ENCODE peak calls at places on chromosome 2, in six cellular contexts. F is psoas muscle, G is left ventricle myocardium inferior, M is right cardiac atrium, J is IMR-90, D is astrocyte. B is an unnamed sample.

GRCh38 chr2:33020883-33021282 is 74.1 kb downstream of the LTBP1 start:
- DNase-seq in F (no peak), M (no peak), D (no peak), J (no peak), G (no peak), B (no peak)

GRCh38 chr2:32931945-32932709 is 14.6 kb upstream of the LTBP1 start:
- DNase-seq in M (no peak), F (no peak), D (no peak), G (no peak), J (no peak), B (no peak)

GRCh38 chr2:177721815-177722552 is 329.4 kb downstream of the AGPS start:
- DNase-seq in G (no peak), F (no peak), D (no peak), J (no peak), M (no peak), B (no peak)

GRCh38 chr2:128368437-128369125 is 49.9 kb upstream of the HS6ST1 start:
- DNase-seq in G (no peak), F (peak; percentile 23), M (no peak), D (no peak), J (no peak), B (no peak)

GRCh38 chr2:70391988-70392387 is 90.1 kb upstream of the FAM136A start:
- DNase-seq in G (no peak), J (peak; percentile 19), M (no peak), D (no peak), F (no peak), B (no peak)

GRCh38 chr2:96879545-96880040 is 9.7 kb upstream of the SEMA4C start:
- DNase-seq in G (no peak), J (no peak), D (no peak), F (no peak), M (peak; percentile 46), B (no peak)

GRCh38 chr2:1993711-1994682 is 249.7 kb upstream of the PXDN start:
- DNase-seq in G (no peak), F (no peak), J (no peak), D (peak; percentile 86), M (no peak), B (no peak)

GRCh38 chr2:229784791-229785190 is 70.4 kb upstream of the DNER start:
- DNase-seq in M (no peak), G (no peak), F (no peak), J (peak; percentile 47), D (no peak), B (no peak)

GRCh38 chr2:23630961-23631360 is 246.0 kb downstream of the KLHL29 start:
- DNase-seq in M (no peak), D (no peak), G (no peak), J (no peak), F (peak; percentile 34), B (no peak)

GRCh38 chr2:46153996-46154753 is 143.0 kb upstream of the EPAS1 start:
- DNase-seq in G (no peak), D (no peak), J (no peak), F (no peak), M (no peak), B (no peak)

GRCh38 chr2:9122367-9122766 is 84.2 kb upstream of the ASAP2 start:
- DNase-seq in F (no peak), J (no peak), D (no peak), G (no peak), M (no peak), B (no peak)

GRCh38 chr2:106115250-106115649 is 78.9 kb downstream of the UXS1 start:
- DNase-seq in F (no peak), M (no peak), J (peak; percentile 77), D (peak; percentile 62), G (no peak), B (no peak)

GRCh38 chr2:65071499-65072180 is 15.4 kb downstream of the CEP68 start:
- DNase-seq in M (no peak), F (no peak), D (no peak), J (no peak), G (no peak), B (no peak)

GRCh38 chr2:19648583-19648982 is 253.2 kb downstream of the TTC32 start:
- DNase-seq in M (peak; percentile 60), D (peak; percentile 76), G (peak; percentile 49), J (peak; percentile 90), F (peak; percentile 60), B (no peak)

GRCh38 chr2:85822766-85823165 is 66.0 kb downstream of the ST3GAL5 start:
- DNase-seq in F (no peak), M (no peak), G (no peak), D (no peak), J (no peak), B (no peak)

GRCh38 chr2:233360771-233361176 is 6.5 kb downstream of the DGKD start:
- DNase-seq in J (no peak), G (no peak), D (no peak), M (no peak), F (no peak), B (no peak)

GRCh38 chr2:200765995-200766660 is 45.6 kb upstream of the BZW1 start:
- DNase-seq in F (peak; percentile 59), M (no peak), D (peak; percentile 68), J (peak; percentile 34), G (no peak), B (no peak)

GRCh38 chr2:12548906-12549305 is 167.8 kb upstream of the TRIB2 start:
- DNase-seq in F (no peak), D (no peak), J (no peak), M (no peak), G (no peak), B (no peak)

GRCh38 chr2:28342081-28342967 is 50.3 kb upstream of the FOSL2 start:
- DNase-seq in G (peak; percentile 62), D (peak; percentile 89), F (peak; percentile 82), J (peak; percentile 84), M (peak; percentile 86), B (peak; percentile 39)

GRCh38 chr2:210541280-210541902 is 15.0 kb upstream of the CPS1 start:
- DNase-seq in M (no peak), G (no peak), J (peak; percentile 12), F (no peak), D (no peak), B (no peak)

GRCh38 chr2:26043109-26043508 is 9.2 kb downstream of the RAB10 start:
- DNase-seq in J (no peak), D (no peak), F (no peak), G (no peak), M (no peak), B (no peak)

GRCh38 chr2:19676770-19677169 is 225.0 kb downstream of the TTC32 start:
- DNase-seq in J (no peak), M (no peak), F (no peak), G (no peak), D (no peak), B (no peak)

GRCh38 chr2:134137182-134137595 is 116.7 kb upstream of the MGAT5 start:
- DNase-seq in F (no peak), M (no peak), G (no peak), J (peak; percentile 55), D (peak; percentile 67), B (peak; percentile 66)

GRCh38 chr2:222730346-222731065 is 59.0 kb downstream of the MOGAT1 start:
- DNase-seq in J (no peak), D (no peak), M (no peak), F (no peak), G (no peak), B (no peak)

GRCh38 chr2:222732774-222733173 is 61.3 kb downstream of the MOGAT1 start:
- DNase-seq in F (no peak), M (no peak), D (no peak), G (no peak), J (no peak), B (no peak)

GRCh38 chr2:222728621-222729020 is 57.2 kb downstream of the MOGAT1 start:
- DNase-seq in G (no peak), F (no peak), M (no peak), J (no peak), D (no peak), B (no peak)

GRCh38 chr2:222733470-222733845 is 62.0 kb downstream of the MOGAT1 start:
- DNase-seq in M (no peak), D (no peak), G (no peak), J (no peak), F (no peak), B (no peak)

DNA sequence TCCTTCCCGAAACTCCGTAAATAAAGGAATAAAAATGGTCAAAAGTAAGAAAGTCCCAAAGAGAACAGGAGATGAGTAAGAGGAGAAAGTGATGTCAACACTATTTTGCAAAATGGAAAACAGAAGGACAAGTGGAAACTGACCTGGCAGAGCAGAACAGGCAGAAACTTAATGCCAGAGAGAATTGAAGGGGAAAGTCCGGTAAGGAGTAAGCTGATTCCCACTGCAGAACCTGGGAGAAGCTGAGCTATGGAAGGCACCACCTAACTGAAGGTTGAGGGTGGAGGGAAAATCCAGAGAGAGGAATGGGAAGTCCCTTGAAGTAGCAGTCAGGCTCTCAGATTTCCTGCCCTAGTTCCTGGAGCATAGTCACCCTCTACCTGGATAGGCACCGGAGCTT is 59.7 kb downstream of the MOGAT1 start:
- DNase-seq in G (no peak), F (no peak), J (peak; percentile 56), D (no peak), M (no peak), B (no peak)
- H3K27ac ChIP-seq in G (no peak overlapping the region), F (peak overlapping the region; percentile 59), J (no peak overlapping the region), D (no peak overlapping the region), M (no peak overlapping the region), B (no peak overlapping the region)

DNA sequence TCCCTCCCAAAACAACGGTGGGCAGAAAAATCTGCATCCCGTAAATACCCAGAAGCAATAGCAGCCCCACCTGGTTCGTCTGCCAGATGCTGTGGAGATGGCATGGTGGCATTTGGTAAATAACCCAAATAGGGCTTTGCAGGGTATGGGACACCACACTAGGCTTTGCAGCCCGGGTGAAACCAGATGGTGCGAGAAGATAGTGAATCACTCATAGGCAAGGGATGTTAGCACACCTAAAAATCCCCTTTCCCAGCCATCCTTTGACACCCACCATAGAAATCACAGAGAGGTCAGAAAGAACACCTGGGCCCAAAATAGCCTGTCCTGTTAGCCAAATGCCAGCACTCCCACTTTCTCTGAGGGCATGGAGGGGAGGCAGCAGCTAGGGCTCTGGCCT is 47.6 kb downstream of the BCL11A start:
- DNase-seq in J (no peak), F (no peak), G (no peak), M (no peak), D (no peak), B (no peak)
- H3K4me1 ChIP-seq in J (peaks cover 2% of the 10 kb centered on the region), F (no peaks in the 10 kb centered on the region), G (peaks cover 71% of the 10 kb centered on the region), M (peaks cover 6% of the 10 kb centered on the region), D (peaks cover 5% of the 10 kb centered on the region), B (no peaks in the 10 kb centered on the region)

DNA sequence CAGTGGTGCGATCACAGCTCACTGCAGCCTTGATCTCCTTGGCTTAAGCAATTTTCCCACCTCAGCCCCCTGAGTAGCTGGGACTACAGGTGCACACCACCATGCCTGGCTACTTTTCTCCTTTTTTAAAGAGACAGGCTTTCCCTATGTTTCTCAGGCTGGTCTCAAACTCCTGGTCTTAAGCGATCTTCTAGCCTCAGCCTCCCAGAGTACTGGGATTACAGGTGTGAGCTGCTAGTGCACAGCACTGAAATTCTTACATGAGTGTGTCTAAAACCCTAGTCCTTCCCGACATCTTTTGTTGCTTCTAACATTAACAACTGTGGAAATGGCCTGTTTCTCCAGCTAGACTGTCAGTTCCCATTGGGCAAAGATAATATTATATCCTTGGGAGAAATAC is 2.9 kb downstream of the UGP2 start:
- DNase-seq in F (no peak), D (no peak), J (no peak), M (no peak), G (no peak), B (no peak)
- H3K27ac ChIP-seq in F (peak overlapping the region; percentile 96), D (no peak overlapping the region), J (no peak overlapping the region), M (peak overlapping the region; percentile 16), G (peak overlapping the region; percentile 97), B (no peak overlapping the region)

DNA sequence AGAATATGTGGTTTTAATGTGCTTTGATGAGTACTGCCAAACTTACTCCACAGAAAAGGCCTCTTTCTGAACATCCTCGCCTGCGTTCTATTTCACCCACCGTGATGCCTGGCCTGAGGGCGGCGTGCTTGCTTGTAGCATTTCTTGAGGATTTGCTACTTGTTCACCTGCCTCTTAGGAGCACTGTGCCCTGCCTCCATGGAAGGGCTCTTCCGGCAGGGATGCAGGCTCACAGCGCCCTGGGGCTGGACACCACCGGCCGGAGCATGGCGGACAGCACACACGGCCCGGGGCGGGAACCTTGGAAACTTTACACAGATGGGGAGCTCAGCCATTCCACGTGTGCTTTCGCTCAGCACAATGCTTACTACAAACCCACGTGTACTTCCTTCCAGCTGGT is 37.1 kb downstream of the ANO7 start:
- DNase-seq in F (peak; percentile 22), G (peak; percentile 5), D (no peak), M (peak; percentile 52), J (no peak), B (no peak)
- H3K4me1 ChIP-seq in F (peaks cover 6% of the 10 kb centered on the region), G (peaks cover 50% of the 10 kb centered on the region), D (peaks cover 17% of the 10 kb centered on the region), M (peaks cover 3% of the 10 kb centered on the region), J (peaks cover 9% of the 10 kb centered on the region), B (no peaks in the 10 kb centered on the region)